ENCODE peak calls at places on chromosomes 7 and 10, in five cellular contexts. One of them, this sample, is unnamed.

GRCh38 chr10:29386347-29386999 is 97.6 kb downstream of the LYZL1 start:
- DNase-seq in GM04504: no peak
- DNase-seq in activated CD8-positive, alpha-beta memory T cell treated with anti-CD3 and anti-CD28 coated beads, Interleukin-2, amount 50 U/mL, for 4 hours: no peak
- DNase-seq in NCI-H2029 treated with DMSO at 0.1 percent for 48 hours: peak
- DNase-seq in T-cell: no peak
- DNase-seq in this sample: peak

GRCh38 chr10:111106081-111106480 is 29.3 kb downstream of the ADRA2A start:
- DNase-seq in GM04504: no peak
- DNase-seq in T-cell: no peak
- DNase-seq in NCI-H2029 treated with DMSO at 0.1 percent for 48 hours: no peak
- DNase-seq in activated CD8-positive, alpha-beta memory T cell treated with anti-CD3 and anti-CD28 coated beads, Interleukin-2, amount 50 U/mL, for 4 hours: no peak
- DNase-seq in this sample: no peak

GRCh38 chr7:142556745-142557144 is 192.5 kb upstream of the PRSS1 start:
- DNase-seq in GM04504: peak
- DNase-seq in T-cell: no peak
- DNase-seq in NCI-H2029 treated with DMSO at 0.1 percent for 48 hours: no peak
- DNase-seq in activated CD8-positive, alpha-beta memory T cell treated with anti-CD3 and anti-CD28 coated beads, Interleukin-2, amount 50 U/mL, for 4 hours: peak
- DNase-seq in this sample: peak

GRCh38 chr7:66500087-66500486 is 128.6 kb upstream of the KCTD7 start:
- DNase-seq in T-cell: no peak
- DNase-seq in GM04504: no peak
- DNase-seq in activated CD8-positive, alpha-beta memory T cell treated with anti-CD3 and anti-CD28 coated beads, Interleukin-2, amount 50 U/mL, for 4 hours: no peak
- DNase-seq in NCI-H2029 treated with DMSO at 0.1 percent for 48 hours: no peak
- DNase-seq in this sample: peak

GRCh38 chr7:28483868-28484267 is 71.5 kb downstream of the CREB5 start:
- DNase-seq in T-cell: no peak
- DNase-seq in GM04504: peak
- DNase-seq in NCI-H2029 treated with DMSO at 0.1 percent for 48 hours: no peak
- DNase-seq in activated CD8-positive, alpha-beta memory T cell treated with anti-CD3 and anti-CD28 coated beads, Interleukin-2, amount 50 U/mL, for 4 hours: no peak
- DNase-seq in this sample: no peak

GRCh38 chr7:117019786-117020604 is 66.7 kb downstream of the ST7 start:
- DNase-seq in GM04504: peak
- DNase-seq in NCI-H2029 treated with DMSO at 0.1 percent for 48 hours: peak
- DNase-seq in T-cell: no peak
- DNase-seq in activated CD8-positive, alpha-beta memory T cell treated with anti-CD3 and anti-CD28 coated beads, Interleukin-2, amount 50 U/mL, for 4 hours: no peak
- DNase-seq in this sample: peak

GRCh38 chr10:130713731-130714130 is 577.5 kb downstream of the GLRX3 start:
- DNase-seq in GM04504: no peak
- DNase-seq in activated CD8-positive, alpha-beta memory T cell treated with anti-CD3 and anti-CD28 coated beads, Interleukin-2, amount 50 U/mL, for 4 hours: no peak
- DNase-seq in T-cell: no peak
- DNase-seq in NCI-H2029 treated with DMSO at 0.1 percent for 48 hours: no peak
- DNase-seq in this sample: no peak

GRCh38 chr7:142581341-142581740 is 167.9 kb upstream of the PRSS1 start:
- DNase-seq in activated CD8-positive, alpha-beta memory T cell treated with anti-CD3 and anti-CD28 coated beads, Interleukin-2, amount 50 U/mL, for 4 hours: no peak
- DNase-seq in GM04504: no peak
- DNase-seq in T-cell: peak
- DNase-seq in NCI-H2029 treated with DMSO at 0.1 percent for 48 hours: no peak
- DNase-seq in this sample: peak

GRCh38 chr10:60044221-60044620 is 137.9 kb upstream of the CCDC6 start:
- DNase-seq in T-cell: no peak
- DNase-seq in GM04504: peak
- DNase-seq in NCI-H2029 treated with DMSO at 0.1 percent for 48 hours: no peak
- DNase-seq in activated CD8-positive, alpha-beta memory T cell treated with anti-CD3 and anti-CD28 coated beads, Interleukin-2, amount 50 U/mL, for 4 hours: no peak
- DNase-seq in this sample: no peak

GRCh38 chr7:157690833-157691382 is 354.1 kb downstream of the DNAJB6 start:
- DNase-seq in T-cell: no peak
- DNase-seq in activated CD8-positive, alpha-beta memory T cell treated with anti-CD3 and anti-CD28 coated beads, Interleukin-2, amount 50 U/mL, for 4 hours: no peak
- DNase-seq in GM04504: no peak
- DNase-seq in NCI-H2029 treated with DMSO at 0.1 percent for 48 hours: peak
- DNase-seq in this sample: peak

GRCh38 chr7:7099584-7100014 is 82.7 kb upstream of the C1GALT1 start:
- DNase-seq in activated CD8-positive, alpha-beta memory T cell treated with anti-CD3 and anti-CD28 coated beads, Interleukin-2, amount 50 U/mL, for 4 hours: no peak
- DNase-seq in T-cell: no peak
- DNase-seq in NCI-H2029 treated with DMSO at 0.1 percent for 48 hours: no peak
- DNase-seq in GM04504: peak
- DNase-seq in this sample: peak

GRCh38 chr10:22454634-22455033 is 109.3 kb downstream of the SPAG6 start:
- DNase-seq in NCI-H2029 treated with DMSO at 0.1 percent for 48 hours: no peak
- DNase-seq in activated CD8-positive, alpha-beta memory T cell treated with anti-CD3 and anti-CD28 coated beads, Interleukin-2, amount 50 U/mL, for 4 hours: no peak
- DNase-seq in GM04504: no peak
- DNase-seq in T-cell: no peak
- DNase-seq in this sample: no peak

GRCh38 chr7:28395806-28396205 is 16.5 kb upstream of the CREB5 start:
- DNase-seq in T-cell: no peak
- DNase-seq in activated CD8-positive, alpha-beta memory T cell treated with anti-CD3 and anti-CD28 coated beads, Interleukin-2, amount 50 U/mL, for 4 hours: no peak
- DNase-seq in NCI-H2029 treated with DMSO at 0.1 percent for 48 hours: no peak
- DNase-seq in GM04504: no peak
- DNase-seq in this sample: no peak

GRCh38 chr7:103905997-103906396 is 83.5 kb downstream of the RELN start:
- DNase-seq in GM04504: no peak
- DNase-seq in T-cell: no peak
- DNase-seq in NCI-H2029 treated with DMSO at 0.1 percent for 48 hours: no peak
- DNase-seq in activated CD8-positive, alpha-beta memory T cell treated with anti-CD3 and anti-CD28 coated beads, Interleukin-2, amount 50 U/mL, for 4 hours: no peak
- DNase-seq in this sample: no peak

GRCh38 chr7:51198654-51199053 is 118.0 kb downstream of the COBL start:
- DNase-seq in T-cell: no peak
- DNase-seq in activated CD8-positive, alpha-beta memory T cell treated with anti-CD3 and anti-CD28 coated beads, Interleukin-2, amount 50 U/mL, for 4 hours: no peak
- DNase-seq in GM04504: no peak
- DNase-seq in NCI-H2029 treated with DMSO at 0.1 percent for 48 hours: no peak
- DNase-seq in this sample: no peak

GRCh38 chr10:109426987-109427386 is 496.3 kb downstream of the XPNPEP1 start:
- DNase-seq in T-cell: no peak
- DNase-seq in GM04504: no peak
- DNase-seq in NCI-H2029 treated with DMSO at 0.1 percent for 48 hours: no peak
- DNase-seq in activated CD8-positive, alpha-beta memory T cell treated with anti-CD3 and anti-CD28 coated beads, Interleukin-2, amount 50 U/mL, for 4 hours: no peak
- DNase-seq in this sample: no peak

GRCh38 chr7:50771120-50772002 is 11.3 kb downstream of the GRB10 start:
- DNase-seq in T-cell: no peak
- DNase-seq in GM04504: no peak
- DNase-seq in NCI-H2029 treated with DMSO at 0.1 percent for 48 hours: no peak
- DNase-seq in activated CD8-positive, alpha-beta memory T cell treated with anti-CD3 and anti-CD28 coated beads, Interleukin-2, amount 50 U/mL, for 4 hours: no peak
- DNase-seq in this sample: no peak

GRCh38 chr7:10474048-10474447 is 499.6 kb upstream of the PHF14 start:
- DNase-seq in GM04504: no peak
- DNase-seq in NCI-H2029 treated with DMSO at 0.1 percent for 48 hours: no peak
- DNase-seq in activated CD8-positive, alpha-beta memory T cell treated with anti-CD3 and anti-CD28 coated beads, Interleukin-2, amount 50 U/mL, for 4 hours: no peak
- DNase-seq in T-cell: no peak
- DNase-seq in this sample: no peak

GRCh38 chr7:96093435-96093834 is 228.5 kb downstream of the SLC25A13 start:
- DNase-seq in activated CD8-positive, alpha-beta memory T cell treated with anti-CD3 and anti-CD28 coated beads, Interleukin-2, amount 50 U/mL, for 4 hours: no peak
- DNase-seq in GM04504: peak
- DNase-seq in NCI-H2029 treated with DMSO at 0.1 percent for 48 hours: no peak
- DNase-seq in T-cell: no peak
- DNase-seq in this sample: peak

GRCh38 chr7:80136276-80137045 is 1.8 kb downstream of the GNAI1 start:
- DNase-seq in NCI-H2029 treated with DMSO at 0.1 percent for 48 hours: no peak
- DNase-seq in GM04504: no peak
- DNase-seq in T-cell: no peak
- DNase-seq in activated CD8-positive, alpha-beta memory T cell treated with anti-CD3 and anti-CD28 coated beads, Interleukin-2, amount 50 U/mL, for 4 hours: no peak
- DNase-seq in this sample: no peak

GRCh38 chr10:73940634-73941221 is 29.8 kb downstream of the PLAU start:
- DNase-seq in NCI-H2029 treated with DMSO at 0.1 percent for 48 hours: no peak
- DNase-seq in T-cell: peak
- DNase-seq in activated CD8-positive, alpha-beta memory T cell treated with anti-CD3 and anti-CD28 coated beads, Interleukin-2, amount 50 U/mL, for 4 hours: peak
- DNase-seq in GM04504: no peak
- DNase-seq in this sample: peak

GRCh38 chr7:37062460-37062859 is 338.2 kb upstream of the AOAH start:
- DNase-seq in activated CD8-positive, alpha-beta memory T cell treated with anti-CD3 and anti-CD28 coated beads, Interleukin-2, amount 50 U/mL, for 4 hours: no peak
- DNase-seq in NCI-H2029 treated with DMSO at 0.1 percent for 48 hours: no peak
- DNase-seq in GM04504: no peak
- DNase-seq in T-cell: no peak
- DNase-seq in this sample: no peak

GRCh38 chr7:6654113-6654841 is 17.2 kb downstream of the ZNF316 start:
- DNase-seq in T-cell: no peak
- DNase-seq in activated CD8-positive, alpha-beta memory T cell treated with anti-CD3 and anti-CD28 coated beads, Interleukin-2, amount 50 U/mL, for 4 hours: no peak
- DNase-seq in GM04504: no peak
- DNase-seq in NCI-H2029 treated with DMSO at 0.1 percent for 48 hours: no peak
- DNase-seq in this sample: no peak

GRCh38 chr7:79735012-79735411 is 281.5 kb upstream of the MAGI2 start:
- DNase-seq in NCI-H2029 treated with DMSO at 0.1 percent for 48 hours: no peak
- DNase-seq in GM04504: no peak
- DNase-seq in activated CD8-positive, alpha-beta memory T cell treated with anti-CD3 and anti-CD28 coated beads, Interleukin-2, amount 50 U/mL, for 4 hours: no peak
- DNase-seq in T-cell: no peak
- DNase-seq in this sample: no peak

GRCh38 chr7:105853931-105854419 is 22.4 kb downstream of the ATXN7L1 start:
- DNase-seq in NCI-H2029 treated with DMSO at 0.1 percent for 48 hours: no peak
- DNase-seq in T-cell: no peak
- DNase-seq in activated CD8-positive, alpha-beta memory T cell treated with anti-CD3 and anti-CD28 coated beads, Interleukin-2, amount 50 U/mL, for 4 hours: no peak
- DNase-seq in GM04504: peak
- DNase-seq in this sample: no peak

GRCh38 chr7:102873470-102874165 is 39.2 kb upstream of the LRRC17 start:
- DNase-seq in activated CD8-positive, alpha-beta memory T cell treated with anti-CD3 and anti-CD28 coated beads, Interleukin-2, amount 50 U/mL, for 4 hours: no peak
- DNase-seq in GM04504: no peak
- DNase-seq in T-cell: no peak
- DNase-seq in NCI-H2029 treated with DMSO at 0.1 percent for 48 hours: no peak
- DNase-seq in this sample: no peak

GRCh38 chr7:118195837-118196474 is 12.0 kb downstream of the LSM8 start:
- DNase-seq in activated CD8-positive, alpha-beta memory T cell treated with anti-CD3 and anti-CD28 coated beads, Interleukin-2, amount 50 U/mL, for 4 hours: peak
- DNase-seq in NCI-H2029 treated with DMSO at 0.1 percent for 48 hours: peak
- DNase-seq in T-cell: peak
- DNase-seq in GM04504: no peak
- DNase-seq in this sample: peak

GRCh38 chr7:157652954-157653826 is 316.4 kb downstream of the DNAJB6 start:
- DNase-seq in T-cell: no peak
- DNase-seq in activated CD8-positive, alpha-beta memory T cell treated with anti-CD3 and anti-CD28 coated beads, Interleukin-2, amount 50 U/mL, for 4 hours: no peak
- DNase-seq in GM04504: no peak
- DNase-seq in NCI-H2029 treated with DMSO at 0.1 percent for 48 hours: no peak
- DNase-seq in this sample: no peak

GRCh38 chr10:103986360-103986759 is 19.4 kb downstream of the SLK start:
- DNase-seq in T-cell: no peak
- DNase-seq in activated CD8-positive, alpha-beta memory T cell treated with anti-CD3 and anti-CD28 coated beads, Interleukin-2, amount 50 U/mL, for 4 hours: no peak
- DNase-seq in NCI-H2029 treated with DMSO at 0.1 percent for 48 hours: no peak
- DNase-seq in GM04504: no peak
- DNase-seq in this sample: no peak

GRCh38 chr10:88840104-88840503 is 11.5 kb downstream of the ANKRD22 start:
- DNase-seq in NCI-H2029 treated with DMSO at 0.1 percent for 48 hours: no peak
- DNase-seq in activated CD8-positive, alpha-beta memory T cell treated with anti-CD3 and anti-CD28 coated beads, Interleukin-2, amount 50 U/mL, for 4 hours: no peak
- DNase-seq in T-cell: no peak
- DNase-seq in GM04504: no peak
- DNase-seq in this sample: no peak